ENCODE peak calls at places on chromosomes 2 and 18, in eight cellular contexts. One of them, this sample, is unnamed.

GRCh38 chr2:216857131-216857550 is 2.7 kb downstream of the TNP1 start:
- DNase-seq in astrocyte of the spinal cord: peak; percentile 62
- DNase-seq in stromal cell of bone marrow: no peak
- DNase-seq in neuronal stem cell: no peak
- DNase-seq in nucleus accumbens: no peak
- DNase-seq in cardiac fibroblast: peak; percentile 7
- DNase-seq in neural progenitor cell: peak; percentile 4
- DNase-seq in activated T-helper 1 cell treated with Interleukin-2 at 50 U/mL for 16 hours: no peak
- DNase-seq in this sample: no peak

GRCh38 chr18:38243291-38243690 is 677.7 kb upstream of the CELF4 start:
- DNase-seq in astrocyte of the spinal cord: no peak
- DNase-seq in stromal cell of bone marrow: no peak
- DNase-seq in neuronal stem cell: no peak
- DNase-seq in nucleus accumbens: no peak
- DNase-seq in cardiac fibroblast: no peak
- DNase-seq in neural progenitor cell: no peak
- DNase-seq in activated T-helper 1 cell treated with Interleukin-2 at 50 U/mL for 16 hours: no peak
- DNase-seq in this sample: no peak

GRCh38 chr2:71798266-71799012 is 345.1 kb downstream of the DYSF start:
- DNase-seq in astrocyte of the spinal cord: peak; percentile 13
- DNase-seq in stromal cell of bone marrow: no peak
- DNase-seq in neuronal stem cell: peak; percentile 56
- DNase-seq in nucleus accumbens: no peak
- DNase-seq in cardiac fibroblast: peak; percentile 63
- DNase-seq in neural progenitor cell: peak; percentile 89
- DNase-seq in activated T-helper 1 cell treated with Interleukin-2 at 50 U/mL for 16 hours: no peak
- DNase-seq in this sample: peak; percentile 32

GRCh38 chr2:96306370-96306769 is 1.0 kb upstream of the SNRNP200 start:
- DNase-seq in astrocyte of the spinal cord: no peak
- DNase-seq in stromal cell of bone marrow: no peak
- DNase-seq in neuronal stem cell: no peak
- DNase-seq in nucleus accumbens: no peak
- DNase-seq in cardiac fibroblast: no peak
- DNase-seq in neural progenitor cell: no peak
- DNase-seq in activated T-helper 1 cell treated with Interleukin-2 at 50 U/mL for 16 hours: no peak
- DNase-seq in this sample: no peak

GRCh38 chr18:25109484-25109883 is 242.5 kb downstream of the ZNF521 start:
- DNase-seq in astrocyte of the spinal cord: peak; percentile 58
- DNase-seq in stromal cell of bone marrow: no peak
- DNase-seq in neuronal stem cell: no peak
- DNase-seq in nucleus accumbens: no peak
- DNase-seq in cardiac fibroblast: no peak
- DNase-seq in neural progenitor cell: no peak
- DNase-seq in activated T-helper 1 cell treated with Interleukin-2 at 50 U/mL for 16 hours: no peak
- DNase-seq in this sample: no peak

GRCh38 chr2:193373139-193373538 is 1178.4 kb upstream of the TMEFF2 start:
- DNase-seq in astrocyte of the spinal cord: no peak
- DNase-seq in stromal cell of bone marrow: no peak
- DNase-seq in neuronal stem cell: no peak
- DNase-seq in nucleus accumbens: no peak
- DNase-seq in cardiac fibroblast: no peak
- DNase-seq in neural progenitor cell: no peak
- DNase-seq in activated T-helper 1 cell treated with Interleukin-2 at 50 U/mL for 16 hours: no peak
- DNase-seq in this sample: no peak

GRCh38 chr2:1079873-1080799 is 129.5 kb downstream of the SNTG2 start:
- DNase-seq in astrocyte of the spinal cord: no peak
- DNase-seq in stromal cell of bone marrow: no peak
- DNase-seq in neuronal stem cell: no peak
- DNase-seq in nucleus accumbens: no peak
- DNase-seq in cardiac fibroblast: no peak
- DNase-seq in neural progenitor cell: no peak
- DNase-seq in activated T-helper 1 cell treated with Interleukin-2 at 50 U/mL for 16 hours: no peak
- DNase-seq in this sample: no peak

GRCh38 chr18:51196116-51196810 is 1.2 kb downstream of the MEX3C start:
- DNase-seq in astrocyte of the spinal cord: no peak
- DNase-seq in stromal cell of bone marrow: peak; percentile 13
- DNase-seq in neuronal stem cell: peak; percentile 5
- DNase-seq in nucleus accumbens: peak; percentile 37
- DNase-seq in cardiac fibroblast: peak; percentile 27
- DNase-seq in neural progenitor cell: peak; percentile 21
- DNase-seq in activated T-helper 1 cell treated with Interleukin-2 at 50 U/mL for 16 hours: peak; percentile 31
- DNase-seq in this sample: no peak

GRCh38 chr18:11872479-11873136 is 21.4 kb downstream of the CHMP1B start:
- DNase-seq in astrocyte of the spinal cord: peak; percentile 27
- DNase-seq in stromal cell of bone marrow: peak; percentile 26
- DNase-seq in neuronal stem cell: no peak
- DNase-seq in nucleus accumbens: no peak
- DNase-seq in cardiac fibroblast: peak; percentile 61
- DNase-seq in neural progenitor cell: peak; percentile 52
- DNase-seq in activated T-helper 1 cell treated with Interleukin-2 at 50 U/mL for 16 hours: no peak
- DNase-seq in this sample: peak; percentile 41

GRCh38 chr2:19673213-19673791 is 228.5 kb downstream of the TTC32 start:
- DNase-seq in astrocyte of the spinal cord: peak; percentile 41
- DNase-seq in stromal cell of bone marrow: no peak
- DNase-seq in neuronal stem cell: no peak
- DNase-seq in nucleus accumbens: no peak
- DNase-seq in cardiac fibroblast: peak; percentile 55
- DNase-seq in neural progenitor cell: no peak
- DNase-seq in activated T-helper 1 cell treated with Interleukin-2 at 50 U/mL for 16 hours: no peak
- DNase-seq in this sample: peak; percentile 6

GRCh38 chr2:27075219-27075871 is 3.1 kb upstream of the EMILIN1 start:
- DNase-seq in astrocyte of the spinal cord: no peak
- DNase-seq in stromal cell of bone marrow: no peak
- DNase-seq in neuronal stem cell: no peak
- DNase-seq in nucleus accumbens: no peak
- DNase-seq in cardiac fibroblast: peak; percentile 48
- DNase-seq in neural progenitor cell: no peak
- DNase-seq in activated T-helper 1 cell treated with Interleukin-2 at 50 U/mL for 16 hours: no peak
- DNase-seq in this sample: peak; percentile 80

GRCh38 chr2:71538241-71538640 is 84.9 kb downstream of the DYSF start:
- DNase-seq in astrocyte of the spinal cord: no peak
- DNase-seq in stromal cell of bone marrow: no peak
- DNase-seq in neuronal stem cell: no peak
- DNase-seq in nucleus accumbens: no peak
- DNase-seq in cardiac fibroblast: no peak
- DNase-seq in neural progenitor cell: no peak
- DNase-seq in activated T-helper 1 cell treated with Interleukin-2 at 50 U/mL for 16 hours: no peak
- DNase-seq in this sample: no peak

GRCh38 chr2:72993147-72993546 is 75.8 kb downstream of the EMX1 start:
- DNase-seq in astrocyte of the spinal cord: peak; percentile 14
- DNase-seq in stromal cell of bone marrow: no peak
- DNase-seq in neuronal stem cell: peak; percentile 75
- DNase-seq in nucleus accumbens: no peak
- DNase-seq in cardiac fibroblast: peak; percentile 54
- DNase-seq in neural progenitor cell: peak; percentile 82
- DNase-seq in activated T-helper 1 cell treated with Interleukin-2 at 50 U/mL for 16 hours: no peak
- DNase-seq in this sample: peak; percentile 71

GRCh38 chr2:151771599-151772358 is 37.5 kb upstream of the NEB start:
- DNase-seq in astrocyte of the spinal cord: peak; percentile 37
- DNase-seq in stromal cell of bone marrow: no peak
- DNase-seq in neuronal stem cell: no peak
- DNase-seq in nucleus accumbens: no peak
- DNase-seq in cardiac fibroblast: peak; percentile 34
- DNase-seq in neural progenitor cell: no peak
- DNase-seq in activated T-helper 1 cell treated with Interleukin-2 at 50 U/mL for 16 hours: no peak
- DNase-seq in this sample: peak; percentile 43

GRCh38 chr2:164711246-164712138 is 90.2 kb upstream of the GRB14 start:
- DNase-seq in astrocyte of the spinal cord: no peak
- DNase-seq in stromal cell of bone marrow: no peak
- DNase-seq in neuronal stem cell: no peak
- DNase-seq in nucleus accumbens: no peak
- DNase-seq in cardiac fibroblast: no peak
- DNase-seq in neural progenitor cell: no peak
- DNase-seq in activated T-helper 1 cell treated with Interleukin-2 at 50 U/mL for 16 hours: no peak
- DNase-seq in this sample: no peak

GRCh38 chr2:144708641-144709040 is 188.7 kb upstream of the ZEB2 start:
- DNase-seq in astrocyte of the spinal cord: no peak
- DNase-seq in stromal cell of bone marrow: no peak
- DNase-seq in neuronal stem cell: no peak
- DNase-seq in nucleus accumbens: peak; percentile 37
- DNase-seq in cardiac fibroblast: no peak
- DNase-seq in neural progenitor cell: no peak
- DNase-seq in activated T-helper 1 cell treated with Interleukin-2 at 50 U/mL for 16 hours: no peak
- DNase-seq in this sample: no peak

GRCh38 chr2:38386831-38387230 is 9.8 kb upstream of the ATL2 start:
- DNase-seq in astrocyte of the spinal cord: no peak
- DNase-seq in stromal cell of bone marrow: no peak
- DNase-seq in neuronal stem cell: no peak
- DNase-seq in nucleus accumbens: no peak
- DNase-seq in cardiac fibroblast: no peak
- DNase-seq in neural progenitor cell: no peak
- DNase-seq in activated T-helper 1 cell treated with Interleukin-2 at 50 U/mL for 16 hours: no peak
- DNase-seq in this sample: no peak

GRCh38 chr18:37671119-37671518 is 105.5 kb upstream of the CELF4 start:
- DNase-seq in astrocyte of the spinal cord: no peak
- DNase-seq in stromal cell of bone marrow: no peak
- DNase-seq in neuronal stem cell: no peak
- DNase-seq in nucleus accumbens: no peak
- DNase-seq in cardiac fibroblast: no peak
- DNase-seq in neural progenitor cell: no peak
- DNase-seq in activated T-helper 1 cell treated with Interleukin-2 at 50 U/mL for 16 hours: no peak
- DNase-seq in this sample: no peak

GRCh38 chr2:124112966-124113365 is 87.9 kb downstream of the CNTNAP5 start:
- DNase-seq in astrocyte of the spinal cord: peak; percentile 3
- DNase-seq in stromal cell of bone marrow: peak; percentile 3
- DNase-seq in neuronal stem cell: no peak
- DNase-seq in nucleus accumbens: no peak
- DNase-seq in cardiac fibroblast: peak; percentile 87
- DNase-seq in neural progenitor cell: no peak
- DNase-seq in activated T-helper 1 cell treated with Interleukin-2 at 50 U/mL for 16 hours: no peak
- DNase-seq in this sample: no peak

GRCh38 chr2:14991723-14992122 is 359.2 kb downstream of the LRATD1 start:
- DNase-seq in astrocyte of the spinal cord: no peak
- DNase-seq in stromal cell of bone marrow: no peak
- DNase-seq in neuronal stem cell: no peak
- DNase-seq in nucleus accumbens: no peak
- DNase-seq in cardiac fibroblast: no peak
- DNase-seq in neural progenitor cell: no peak
- DNase-seq in activated T-helper 1 cell treated with Interleukin-2 at 50 U/mL for 16 hours: no peak
- DNase-seq in this sample: no peak

GRCh38 chr2:55010149-55010591 is 40.1 kb downstream of the RTN4 start:
- DNase-seq in astrocyte of the spinal cord: peak; percentile 50
- DNase-seq in stromal cell of bone marrow: peak; percentile 40
- DNase-seq in neuronal stem cell: no peak
- DNase-seq in nucleus accumbens: no peak
- DNase-seq in cardiac fibroblast: peak; percentile 65
- DNase-seq in neural progenitor cell: peak; percentile 20
- DNase-seq in activated T-helper 1 cell treated with Interleukin-2 at 50 U/mL for 16 hours: peak; percentile 5
- DNase-seq in this sample: peak; percentile 93

GRCh38 chr2:199136241-199136640 is 321.5 kb downstream of the SATB2 start:
- DNase-seq in astrocyte of the spinal cord: peak; percentile 17
- DNase-seq in stromal cell of bone marrow: peak; percentile 41
- DNase-seq in neuronal stem cell: no peak
- DNase-seq in nucleus accumbens: no peak
- DNase-seq in cardiac fibroblast: peak; percentile 8
- DNase-seq in neural progenitor cell: no peak
- DNase-seq in activated T-helper 1 cell treated with Interleukin-2 at 50 U/mL for 16 hours: no peak
- DNase-seq in this sample: no peak

GRCh38 chr2:222797308-222797707 is 63.5 kb upstream of the ACSL3 start:
- DNase-seq in astrocyte of the spinal cord: peak; percentile 39
- DNase-seq in stromal cell of bone marrow: no peak
- DNase-seq in neuronal stem cell: no peak
- DNase-seq in nucleus accumbens: no peak
- DNase-seq in cardiac fibroblast: peak; percentile 66
- DNase-seq in neural progenitor cell: no peak
- DNase-seq in activated T-helper 1 cell treated with Interleukin-2 at 50 U/mL for 16 hours: no peak
- DNase-seq in this sample: peak; percentile 47

GRCh38 chr18:24413148-24413547 is 13.3 kb upstream of the IMPACT start:
- DNase-seq in astrocyte of the spinal cord: no peak
- DNase-seq in stromal cell of bone marrow: no peak
- DNase-seq in neuronal stem cell: no peak
- DNase-seq in nucleus accumbens: no peak
- DNase-seq in cardiac fibroblast: no peak
- DNase-seq in neural progenitor cell: peak; percentile 54
- DNase-seq in activated T-helper 1 cell treated with Interleukin-2 at 50 U/mL for 16 hours: no peak
- DNase-seq in this sample: no peak

GRCh38 chr2:6906165-6906751 is 11.0 kb upstream of the RNF144A start:
- DNase-seq in astrocyte of the spinal cord: no peak
- DNase-seq in stromal cell of bone marrow: no peak
- DNase-seq in neuronal stem cell: no peak
- DNase-seq in nucleus accumbens: no peak
- DNase-seq in cardiac fibroblast: peak; percentile 13
- DNase-seq in neural progenitor cell: no peak
- DNase-seq in activated T-helper 1 cell treated with Interleukin-2 at 50 U/mL for 16 hours: no peak
- DNase-seq in this sample: no peak

This sample was measured in NAMALWA.